ENCODE peak calls at places on chromosomes 4 and X, in six cellular contexts. Q is foreskin fibroblast, U is cortex of kidney, C is heart left ventricle, N is stromal cell of bone marrow, T is GM23248. Y is an unnamed sample.

GRCh38 chr4:127145001-127145400 is 487.8 kb upstream of the INTU start:
- DNase-seq in Q (no peak), U (no peak), C (no peak), N (no peak), T (no peak), Y (no peak)

GRCh38 chrX:12986164-12986779 is 11.4 kb downstream of the TMSB4X start:
- DNase-seq in Q (no peak), U (no peak), C (no peak), N (no peak), T (no peak), Y (no peak)

GRCh38 chr4:17941731-17942130 is 79.8 kb downstream of the LCORL start:
- DNase-seq in Q (no peak), U (no peak), C (no peak), N (peak; percentile 5), T (peak; percentile 13), Y (no peak)

GRCh38 chr4:41196633-41197332 is 17.6 kb downstream of the APBB2 start:
- DNase-seq in Q (no peak), U (no peak), C (no peak), N (no peak), T (peak; percentile 60), Y (no peak)

GRCh38 chr4:89838005-89838404 is 1.0 kb upstream of the SNCA start:
- DNase-seq in Q (no peak), U (no peak), C (no peak), N (no peak), T (peak; percentile 12), Y (no peak)

GRCh38 chr4:103152381-103152780 is 45.8 kb downstream of the CENPE start:
- DNase-seq in Q (no peak), U (no peak), C (no peak), N (no peak), T (no peak), Y (no peak)

GRCh38 chrX:41602946-41603345 is 85.8 kb upstream of the GPR34 start:
- DNase-seq in Q (no peak), U (no peak), C (no peak), N (no peak), T (peak; percentile 18), Y (no peak)

GRCh38 chrX:47796433-47796906 is 40.2 kb upstream of the ZNF81 start:
- DNase-seq in Q (peak; percentile 63), U (no peak), C (no peak), N (peak; percentile 53), T (peak; percentile 72), Y (peak; percentile 28)

GRCh38 chrX:40145001-40145631 is 47.4 kb upstream of the BCOR start:
- DNase-seq in Q (no peak), U (no peak), C (peak; percentile 15), N (no peak), T (peak; percentile 55), Y (no peak)

GRCh38 chr4:183412836-183413561 is 31.4 kb upstream of the CDKN2AIP start:
- DNase-seq in Q (no peak), U (no peak), C (no peak), N (no peak), T (no peak), Y (no peak)

GRCh38 chr4:38958453-38958852 is 73.8 kb downstream of the TMEM156 start:
- DNase-seq in Q (no peak), U (no peak), C (no peak), N (no peak), T (no peak), Y (no peak)

GRCh38 chr4:140049924-140050681 is 103.9 kb downstream of the MAML3 start:
- DNase-seq in Q (no peak), U (no peak), C (no peak), N (no peak), T (peak; percentile 56), Y (no peak)

GRCh38 chr4:52172166-52172565 is 121.1 kb downstream of the SPATA18 start:
- DNase-seq in Q (no peak), U (no peak), C (no peak), N (no peak), T (peak; percentile 25), Y (no peak)

GRCh38 chr4:1410491-1411325 is 4.5 kb upstream of the NKX1-1 start:
- DNase-seq in Q (no peak), U (no peak), C (peak; percentile 33), N (no peak), T (peak; percentile 67), Y (no peak)

GRCh38 chrX:31333181-31333831 is 261.5 kb upstream of the FTHL17 start:
- DNase-seq in Q (peak; percentile 24), U (no peak), C (no peak), N (no peak), T (peak; percentile 49), Y (peak; percentile 51)

GRCh38 chrX:119503484-119503861 is 35.2 kb downstream of the SLC25A5 start:
- DNase-seq in Q (peak; percentile 78), U (no peak), C (no peak), N (peak; percentile 85), T (peak; percentile 90), Y (peak; percentile 51)

GRCh38 chr4:117370944-117371665 is 285.7 kb upstream of the TRAM1L1 start:
- DNase-seq in Q (no peak), U (no peak), C (no peak), N (no peak), T (no peak), Y (no peak)

GRCh38 chr4:101919373-101919977 is 128.9 kb downstream of the BANK1 start:
- DNase-seq in Q (no peak), U (no peak), C (no peak), N (no peak), T (no peak), Y (no peak)

GRCh38 chrX:66632986-66633385 is 5.9 kb downstream of the EDA2R start:
- DNase-seq in Q (no peak), U (no peak), C (no peak), N (no peak), T (peak; percentile 47), Y (no peak)

GRCh38 chr4:61630548-61630947 is 430.4 kb downstream of the ADGRL3 start:
- DNase-seq in Q (no peak), U (no peak), C (no peak), N (no peak), T (no peak), Y (no peak)

Y was measured in HS-5.